ENCODE peak calls at places on chromosomes 16 and 17, in four cellular contexts. P, D, O and W are unnamed samples.

GRCh38 chr17:2030779-2031163 is 818 bp downstream of the DPH1 start:
- DNase-seq in P (peak), D (no peak), O (no peak), W (no peak)

GRCh38 chr17:15942207-15942833 is 2.6 kb upstream of the ADORA2B start:
- DNase-seq in P (no peak), D (no peak), O (peak), W (no peak)

GRCh38 chr17:76107507-76107906 is 3.9 kb upstream of the EXOC7 start:
- DNase-seq in P (no peak), D (no peak), O (peak), W (no peak)

GRCh38 chr16:85220125-85220839 is 108.0 kb upstream of the CIBAR2 start:
- DNase-seq in P (peak), D (no peak), O (peak), W (no peak)

GRCh38 chr16:66746682-66747081 is 4.7 kb downstream of the DYNC1LI2 start:
- DNase-seq in P (no peak), D (no peak), O (no peak), W (no peak)

GRCh38 chr16:30473231-30474061 is 904 bp downstream of the ITGAL start:
- DNase-seq in P (no peak), D (no peak), O (no peak), W (no peak)

GRCh38 chr17:18921912-18922451 is 30.0 kb upstream of the SLC5A10 start:
- DNase-seq in P (no peak), D (no peak), O (no peak), W (no peak)

GRCh38 chr17:44170499-44171201 is at the start of gene ASB16:
- DNase-seq in P (peak), D (no peak), O (no peak), W (no peak)

GRCh38 chr16:89288966-89289365 is 71.5 kb downstream of the ZNF778 start:
- DNase-seq in P (no peak), D (no peak), O (no peak), W (no peak)

GRCh38 chr16:85425061-85425662 is 188.0 kb upstream of the GSE1 start:
- DNase-seq in P (no peak), D (no peak), O (no peak), W (no peak)

GRCh38 chr16:67431077-67431804 is at the start of gene HSD11B2:
- DNase-seq in P (no peak), D (no peak), O (peak), W (peak)

GRCh38 chr16:69511641-69512040 is 54.1 kb upstream of the NFAT5 start:
- DNase-seq in P (no peak), D (no peak), O (no peak), W (no peak)

GRCh38 chr17:79892457-79893236 is 53.4 kb upstream of the CBX4 start:
- DNase-seq in P (peak), D (no peak), O (no peak), W (peak)

GRCh38 chr17:16962804-16963203 is 9.1 kb downstream of the TNFRSF13B start:
- DNase-seq in P (no peak), D (no peak), O (peak), W (peak)

GRCh38 chr17:76992911-76993310 is 124.7 kb downstream of the MGAT5B start:
- DNase-seq in P (no peak), D (no peak), O (no peak), W (no peak)

GRCh38 chr16:47136101-47136820 is 7.5 kb downstream of the NETO2 start:
- DNase-seq in P (peak), D (no peak), O (peak), W (no peak)

GRCh38 chr17:43467981-43468541 is 15.7 kb upstream of the DHX8 start:
- DNase-seq in P (no peak), D (no peak), O (peak), W (peak)

GRCh38 chr16:85084841-85085535 is 27.3 kb downstream of the CIBAR2 start:
- DNase-seq in P (no peak), D (no peak), O (no peak), W (no peak)